ENCODE peak calls at places on chromosome 1, in eight cellular contexts. One of them, this sample, is unnamed.

GRCh38 chr1:32392358-32392757 is 1.9 kb downstream of the BSDC1 start:
- DNase-seq in MCF 10A: no peak
- DNase-seq in hepatocyte: no peak
- DNase-seq in CD4-positive, alpha-beta T cell: no peak
- DNase-seq in ACHN: no peak
- DNase-seq in trophoblast cell: no peak
- DNase-seq in ascending aorta: no peak
- DNase-seq in kidney tubule cell: no peak
- DNase-seq in this sample: no peak

GRCh38 chr1:58249729-58250586 is 296.6 kb downstream of the OMA1 start:
- DNase-seq in MCF 10A: no peak
- DNase-seq in hepatocyte: peak; percentile 39
- DNase-seq in CD4-positive, alpha-beta T cell: no peak
- DNase-seq in ACHN: no peak
- DNase-seq in trophoblast cell: no peak
- DNase-seq in ascending aorta: no peak
- DNase-seq in kidney tubule cell: peak; percentile 53
- DNase-seq in this sample: no peak

GRCh38 chr1:210076620-210077019 is 138.6 kb downstream of the SYT14 start:
- DNase-seq in MCF 10A: peak; percentile 17
- DNase-seq in hepatocyte: no peak
- DNase-seq in CD4-positive, alpha-beta T cell: no peak
- DNase-seq in ACHN: no peak
- DNase-seq in trophoblast cell: no peak
- DNase-seq in ascending aorta: no peak
- DNase-seq in kidney tubule cell: no peak
- DNase-seq in this sample: no peak

GRCh38 chr1:59443355-59443754 is 146.5 kb downstream of the FGGY start:
- DNase-seq in MCF 10A: no peak
- DNase-seq in hepatocyte: no peak
- DNase-seq in CD4-positive, alpha-beta T cell: no peak
- DNase-seq in ACHN: no peak
- DNase-seq in trophoblast cell: no peak
- DNase-seq in ascending aorta: no peak
- DNase-seq in kidney tubule cell: no peak
- DNase-seq in this sample: no peak

GRCh38 chr1:170309389-170310013 is 163.7 kb downstream of the NTMT2 start:
- DNase-seq in MCF 10A: no peak
- DNase-seq in hepatocyte: peak; percentile 53
- DNase-seq in CD4-positive, alpha-beta T cell: no peak
- DNase-seq in ACHN: peak; percentile 41
- DNase-seq in trophoblast cell: no peak
- DNase-seq in ascending aorta: peak; percentile 75
- DNase-seq in kidney tubule cell: peak; percentile 71
- DNase-seq in this sample: peak; percentile 96

GRCh38 chr1:90716552-90717355 is at the start of gene BARHL2:
- DNase-seq in MCF 10A: no peak
- DNase-seq in hepatocyte: no peak
- DNase-seq in CD4-positive, alpha-beta T cell: no peak
- DNase-seq in ACHN: no peak
- DNase-seq in trophoblast cell: no peak
- DNase-seq in ascending aorta: no peak
- DNase-seq in kidney tubule cell: no peak
- DNase-seq in this sample: no peak

GRCh38 chr1:206923009-206923960 is 1.5 kb upstream of the FCMR start:
- DNase-seq in MCF 10A: no peak
- DNase-seq in hepatocyte: no peak
- DNase-seq in CD4-positive, alpha-beta T cell: peak; percentile 74
- DNase-seq in ACHN: no peak
- DNase-seq in trophoblast cell: no peak
- DNase-seq in ascending aorta: no peak
- DNase-seq in kidney tubule cell: no peak
- DNase-seq in this sample: no peak

GRCh38 chr1:29379438-29380073 is 143.2 kb downstream of the PTPRU start:
- DNase-seq in MCF 10A: peak; percentile 44
- DNase-seq in hepatocyte: no peak
- DNase-seq in CD4-positive, alpha-beta T cell: no peak
- DNase-seq in ACHN: peak; percentile 37
- DNase-seq in trophoblast cell: peak; percentile 44
- DNase-seq in ascending aorta: no peak
- DNase-seq in kidney tubule cell: peak; percentile 61
- DNase-seq in this sample: no peak

GRCh38 chr1:928825-929661 is 5.3 kb downstream of the SAMD11 start:
- DNase-seq in MCF 10A: no peak
- DNase-seq in hepatocyte: no peak
- DNase-seq in CD4-positive, alpha-beta T cell: no peak
- DNase-seq in ACHN: no peak
- DNase-seq in trophoblast cell: peak; percentile 42
- DNase-seq in ascending aorta: no peak
- DNase-seq in kidney tubule cell: no peak
- DNase-seq in this sample: no peak

GRCh38 chr1:94160811-94161210 is 39.9 kb upstream of the ABCA4 start:
- DNase-seq in MCF 10A: peak; percentile 49
- DNase-seq in hepatocyte: peak; percentile 11
- DNase-seq in CD4-positive, alpha-beta T cell: no peak
- DNase-seq in ACHN: peak; percentile 24
- DNase-seq in trophoblast cell: peak; percentile 56
- DNase-seq in ascending aorta: no peak
- DNase-seq in kidney tubule cell: peak; percentile 90
- DNase-seq in this sample: peak; percentile 88

GRCh38 chr1:57464756-57465155 is 40.9 kb upstream of the DAB1 start:
- DNase-seq in MCF 10A: no peak
- DNase-seq in hepatocyte: no peak
- DNase-seq in CD4-positive, alpha-beta T cell: no peak
- DNase-seq in ACHN: no peak
- DNase-seq in trophoblast cell: no peak
- DNase-seq in ascending aorta: no peak
- DNase-seq in kidney tubule cell: no peak
- DNase-seq in this sample: no peak

GRCh38 chr1:4628992-4629391 is 25.4 kb upstream of the AJAP1 start:
- DNase-seq in MCF 10A: no peak
- DNase-seq in hepatocyte: no peak
- DNase-seq in CD4-positive, alpha-beta T cell: no peak
- DNase-seq in ACHN: no peak
- DNase-seq in trophoblast cell: no peak
- DNase-seq in ascending aorta: no peak
- DNase-seq in kidney tubule cell: no peak
- DNase-seq in this sample: no peak

GRCh38 chr1:230091473-230092231 is 24.6 kb downstream of the GALNT2 start:
- DNase-seq in MCF 10A: peak; percentile 46
- DNase-seq in hepatocyte: no peak
- DNase-seq in CD4-positive, alpha-beta T cell: no peak
- DNase-seq in ACHN: no peak
- DNase-seq in trophoblast cell: no peak
- DNase-seq in ascending aorta: no peak
- DNase-seq in kidney tubule cell: peak; percentile 57
- DNase-seq in this sample: peak; percentile 64

GRCh38 chr1:29644812-29645211 is 408.5 kb downstream of the PTPRU start:
- DNase-seq in MCF 10A: no peak
- DNase-seq in hepatocyte: no peak
- DNase-seq in CD4-positive, alpha-beta T cell: no peak
- DNase-seq in ACHN: no peak
- DNase-seq in trophoblast cell: no peak
- DNase-seq in ascending aorta: peak; percentile 8
- DNase-seq in kidney tubule cell: no peak
- DNase-seq in this sample: no peak

GRCh38 chr1:15409400-15410222 is at the start of gene EFHD2:
- DNase-seq in MCF 10A: peak; percentile 76
- DNase-seq in hepatocyte: peak; percentile 94
- DNase-seq in CD4-positive, alpha-beta T cell: peak; percentile 85
- DNase-seq in ACHN: peak; percentile 79
- DNase-seq in trophoblast cell: peak; percentile 90
- DNase-seq in ascending aorta: peak; percentile 90
- DNase-seq in kidney tubule cell: peak; percentile 81
- DNase-seq in this sample: peak; percentile 70

GRCh38 chr1:10692401-10693021 is 103.9 kb downstream of the CASZ1 start:
- DNase-seq in MCF 10A: peak; percentile 59
- DNase-seq in hepatocyte: peak; percentile 71
- DNase-seq in CD4-positive, alpha-beta T cell: peak; percentile 56
- DNase-seq in ACHN: peak; percentile 40
- DNase-seq in trophoblast cell: peak; percentile 50
- DNase-seq in ascending aorta: no peak
- DNase-seq in kidney tubule cell: peak; percentile 79
- DNase-seq in this sample: no peak

GRCh38 chr1:172658871-172659453 is at the start of gene FASLG:
- DNase-seq in MCF 10A: no peak
- DNase-seq in hepatocyte: no peak
- DNase-seq in CD4-positive, alpha-beta T cell: no peak
- DNase-seq in ACHN: no peak
- DNase-seq in trophoblast cell: no peak
- DNase-seq in ascending aorta: no peak
- DNase-seq in kidney tubule cell: no peak
- DNase-seq in this sample: no peak

GRCh38 chr1:227357229-227358078 is 39.2 kb upstream of the CDC42BPA start:
- DNase-seq in MCF 10A: peak; percentile 94
- DNase-seq in hepatocyte: peak; percentile 72
- DNase-seq in CD4-positive, alpha-beta T cell: no peak
- DNase-seq in ACHN: peak; percentile 90
- DNase-seq in trophoblast cell: peak; percentile 79
- DNase-seq in ascending aorta: peak; percentile 77
- DNase-seq in kidney tubule cell: peak; percentile 92
- DNase-seq in this sample: peak; percentile 88

GRCh38 chr1:153789478-153790148 is 14.4 kb downstream of the SLC27A3 start:
- DNase-seq in MCF 10A: no peak
- DNase-seq in hepatocyte: peak; percentile 3
- DNase-seq in CD4-positive, alpha-beta T cell: no peak
- DNase-seq in ACHN: peak; percentile 83
- DNase-seq in trophoblast cell: no peak
- DNase-seq in ascending aorta: no peak
- DNase-seq in kidney tubule cell: peak; percentile 72
- DNase-seq in this sample: no peak

GRCh38 chr1:6614019-6614952 is 755 bp downstream of the PHF13 start:
- DNase-seq in MCF 10A: peak; percentile 20
- DNase-seq in hepatocyte: peak; percentile 74
- DNase-seq in CD4-positive, alpha-beta T cell: peak; percentile 46
- DNase-seq in ACHN: peak; percentile 20
- DNase-seq in trophoblast cell: peak; percentile 42
- DNase-seq in ascending aorta: no peak
- DNase-seq in kidney tubule cell: no peak
- DNase-seq in this sample: no peak

GRCh38 chr1:183810172-183810571 is 5.3 kb downstream of the RGL1 start:
- DNase-seq in MCF 10A: no peak
- DNase-seq in hepatocyte: no peak
- DNase-seq in CD4-positive, alpha-beta T cell: no peak
- DNase-seq in ACHN: no peak
- DNase-seq in trophoblast cell: no peak
- DNase-seq in ascending aorta: no peak
- DNase-seq in kidney tubule cell: peak; percentile 20
- DNase-seq in this sample: no peak

GRCh38 chr1:2027961-2028583 is 8.9 kb downstream of the GABRD start:
- DNase-seq in MCF 10A: no peak
- DNase-seq in hepatocyte: no peak
- DNase-seq in CD4-positive, alpha-beta T cell: no peak
- DNase-seq in ACHN: no peak
- DNase-seq in trophoblast cell: no peak
- DNase-seq in ascending aorta: no peak
- DNase-seq in kidney tubule cell: no peak
- DNase-seq in this sample: no peak

GRCh38 chr1:19262047-19262446 is 10.4 kb downstream of the MRTO4 start:
- DNase-seq in MCF 10A: no peak
- DNase-seq in hepatocyte: no peak
- DNase-seq in CD4-positive, alpha-beta T cell: no peak
- DNase-seq in ACHN: no peak
- DNase-seq in trophoblast cell: no peak
- DNase-seq in ascending aorta: no peak
- DNase-seq in kidney tubule cell: no peak
- DNase-seq in this sample: no peak

GRCh38 chr1:24893431-24893830 is 36.6 kb downstream of the RUNX3 start:
- DNase-seq in MCF 10A: no peak
- DNase-seq in hepatocyte: peak; percentile 8
- DNase-seq in CD4-positive, alpha-beta T cell: no peak
- DNase-seq in ACHN: no peak
- DNase-seq in trophoblast cell: no peak
- DNase-seq in ascending aorta: peak; percentile 35
- DNase-seq in kidney tubule cell: no peak
- DNase-seq in this sample: no peak

GRCh38 chr1:179926494-179927205 is 28.0 kb upstream of the CEP350 start:
- DNase-seq in MCF 10A: peak; percentile 90
- DNase-seq in hepatocyte: peak; percentile 38
- DNase-seq in CD4-positive, alpha-beta T cell: no peak
- DNase-seq in ACHN: no peak
- DNase-seq in trophoblast cell: peak; percentile 89
- DNase-seq in ascending aorta: no peak
- DNase-seq in kidney tubule cell: peak; percentile 59
- DNase-seq in this sample: peak; percentile 74

This sample was measured in HCEC 1CT.